ENCODE peak calls at places on chromosome 9, in eight cellular contexts. K, B, F, S, H, A, N and L are unnamed samples.

GRCh38 chr9:36893911-36894310 is 140.2 kb downstream of the PAX5 start:
- DNase-seq in K (no peak), B (no peak), F (no peak), S (no peak), H (no peak), A (no peak), N (no peak), L (no peak)

GRCh38 chr9:114288233-114289051 is 34.5 kb upstream of the ORM1 start:
- DNase-seq in K (peak; percentile 4), B (no peak), F (no peak), S (no peak), H (no peak), A (peak; percentile 46), N (no peak), L (peak; percentile 86)

GRCh38 chr9:100379862-100380261 is 27.1 kb upstream of the TEX10 start:
- DNase-seq in K (no peak), B (no peak), F (no peak), S (no peak), H (no peak), A (peak; percentile 76), N (no peak), L (no peak)

GRCh38 chr9:18980124-18980660 is 52.8 kb downstream of the SAXO1 start:
- DNase-seq in K (no peak), B (no peak), F (no peak), S (no peak), H (no peak), A (peak; percentile 5), N (no peak), L (no peak)

GRCh38 chr9:89395931-89396710 is 77.8 kb downstream of the SECISBP2 start:
- DNase-seq in K (no peak), B (no peak), F (no peak), S (no peak), H (no peak), A (no peak), N (no peak), L (no peak)

GRCh38 chr9:78131969-78132687 is 100.5 kb upstream of the GNAQ start:
- DNase-seq in K (no peak), B (no peak), F (no peak), S (no peak), H (no peak), A (no peak), N (no peak), L (no peak)

GRCh38 chr9:98191615-98192502 is 578 bp downstream of the CORO2A start:
- DNase-seq in K (no peak), B (peak; percentile 82), F (no peak), S (peak; percentile 36), H (no peak), A (no peak), N (no peak), L (no peak)

GRCh38 chr9:87776481-87777373 is 50.8 kb downstream of the CTSL start:
- DNase-seq in K (no peak), B (no peak), F (no peak), S (no peak), H (no peak), A (no peak), N (no peak), L (no peak)

GRCh38 chr9:36102742-36103495 is 33.6 kb upstream of the GLIPR2 start:
- DNase-seq in K (peak; percentile 76), B (peak; percentile 56), F (peak; percentile 69), S (peak; percentile 75), H (peak; percentile 72), A (peak; percentile 88), N (peak; percentile 78), L (no peak)

GRCh38 chr9:4592886-4593285 is 69.2 kb upstream of the PLPP6 start:
- DNase-seq in K (no peak), B (no peak), F (no peak), S (no peak), H (no peak), A (no peak), N (no peak), L (no peak)

GRCh38 chr9:9352877-9353481 is 1259.8 kb downstream of the PTPRD start:
- DNase-seq in K (no peak), B (no peak), F (no peak), S (peak; percentile 3), H (no peak), A (peak; percentile 0), N (peak; percentile 3), L (no peak)

GRCh38 chr9:126440938-126441337 is 114.3 kb downstream of the MVB12B start:
- DNase-seq in K (no peak), B (no peak), F (no peak), S (no peak), H (no peak), A (no peak), N (no peak), L (no peak)

GRCh38 chr9:129591916-129592315 is 29.0 kb downstream of the C9orf50 start:
- DNase-seq in K (no peak), B (no peak), F (no peak), S (no peak), H (no peak), A (no peak), N (no peak), L (no peak)